ENCODE peak calls at places on chromosomes 2 and 18, in seven cellular contexts. Q is thyroid gland, E is body of pancreas, F is HCT116, O is sigmoid colon, B is A549, A is NB4. W is an unnamed sample.

GRCh38 chr2:166453995-166454595 is 40.0 kb downstream of the SCN7A start:
- DNase-seq in Q (no peak), E (no peak), F (no peak), O (no peak), B (no peak), A (no peak), W (no peak)

GRCh38 chr18:58756596-58757240 is 85.5 kb downstream of the MALT1 start:
- DNase-seq in Q (no peak), E (no peak), F (no peak), O (no peak), B (no peak), A (no peak), W (no peak)

GRCh38 chr2:221002101-221002500 is 570.0 kb downstream of the EPHA4 start:
- DNase-seq in Q (no peak), E (no peak), F (no peak), O (no peak), B (no peak), A (no peak), W (no peak)

GRCh38 chr2:180652794-180653193 is 327.6 kb upstream of the UBE2E3 start:
- DNase-seq in Q (no peak), E (no peak), F (no peak), O (no peak), B (no peak), A (peak), W (no peak)

GRCh38 chr2:160042054-160042453 is 20.4 kb downstream of the PLA2R1 start:
- DNase-seq in Q (no peak), E (no peak), F (no peak), O (no peak), B (no peak), A (no peak), W (no peak)

GRCh38 chr18:79644006-79644665 is 35.5 kb upstream of the CTDP1 start:
- DNase-seq in Q (peak), E (peak), F (peak), O (peak), B (peak), A (peak), W (peak)

GRCh38 chr2:220318037-220318436 is 690.6 kb downstream of the SLC4A3 start:
- DNase-seq in Q (no peak), E (no peak), F (no peak), O (no peak), B (no peak), A (no peak), W (no peak)

GRCh38 chr18:48862116-48862515 is 88.6 kb downstream of the SMAD7 start:
- DNase-seq in Q (no peak), E (no peak), F (no peak), O (no peak), B (no peak), A (no peak), W (no peak)

GRCh38 chr2:191983186-191983585 is 136.3 kb upstream of the CAVIN2 start:
- DNase-seq in Q (no peak), E (no peak), F (no peak), O (no peak), B (no peak), A (no peak), W (no peak)

GRCh38 chr2:109467701-109468100 is 146.1 kb downstream of the SEPTIN10 start:
- DNase-seq in Q (no peak), E (no peak), F (no peak), O (peak), B (no peak), A (no peak), W (no peak)

GRCh38 chr2:42238644-42239288 is 69.6 kb downstream of the EML4 start:
- DNase-seq in Q (peak), E (peak), F (peak), O (no peak), B (peak), A (peak), W (peak)

GRCh38 chr2:30865892-30866681 is 58.8 kb upstream of the CAPN13 start:
- DNase-seq in Q (no peak), E (no peak), F (no peak), O (no peak), B (no peak), A (peak), W (no peak)

GRCh38 chr2:115412501-115412900 is 970.1 kb downstream of the DPP10 start:
- DNase-seq in Q (no peak), E (no peak), F (no peak), O (no peak), B (no peak), A (no peak), W (no peak)

DNA sequence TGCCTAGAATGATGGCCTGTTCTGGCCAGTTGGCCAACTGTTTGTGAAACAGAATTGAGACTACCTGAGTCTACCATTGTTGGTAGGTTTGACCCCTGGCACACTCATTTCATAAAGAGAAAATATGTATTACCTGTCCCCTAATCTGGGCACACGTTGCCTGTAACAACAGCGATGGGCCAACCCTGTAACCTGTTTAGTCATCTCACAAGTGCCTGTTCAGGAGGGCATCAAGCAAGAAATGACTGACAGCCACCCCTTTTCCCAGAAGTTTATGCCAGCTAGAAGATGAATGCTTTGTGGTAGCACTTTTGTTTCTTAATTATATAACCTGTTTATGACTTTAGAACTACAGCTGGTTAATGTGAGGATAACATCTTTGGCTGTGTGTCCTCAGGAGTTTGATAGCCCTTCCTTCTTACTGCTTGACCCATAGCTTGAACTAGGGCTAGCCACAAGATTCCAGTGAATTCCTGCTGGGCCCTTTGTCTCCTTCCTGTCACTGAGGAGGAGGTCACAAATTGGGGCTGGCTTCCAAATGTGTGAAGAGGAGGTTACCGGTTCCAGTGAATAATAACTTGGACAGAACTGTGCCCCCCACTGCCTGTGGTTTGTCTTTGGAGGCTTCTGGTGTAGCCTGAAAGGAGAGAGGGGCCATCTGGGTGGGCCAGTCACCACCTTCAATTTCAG is 273.9 kb upstream of the EPAS1 start:
- DNase-seq in Q (no peak), E (no peak), F (no peak), O (no peak), B (no peak), A (no peak), W (no peak)
- TF ChIP-seq POLR2A in Q (no peak), E (no peak), F (no peak), O (no peak), B (no peak), A (no peak), W (no peak)

GRCh38 chr2:223049356-223049755 is 2.6 kb upstream of the KCNE4 start:
- DNase-seq in Q (no peak), E (no peak), F (no peak), O (no peak), B (no peak), A (no peak), W (no peak)

GRCh38 chr2:223048519-223048918 is 3.5 kb upstream of the KCNE4 start:
- DNase-seq in Q (no peak), E (no peak), F (no peak), O (no peak), B (no peak), A (no peak), W (no peak)

GRCh38 chr2:223044916-223045700 is 6.9 kb upstream of the KCNE4 start:
- DNase-seq in Q (no peak), E (no peak), F (no peak), O (no peak), B (no peak), A (no peak), W (no peak)

GRCh38 chr2:223046470-223047053 is 5.4 kb upstream of the KCNE4 start:
- DNase-seq in Q (no peak), E (no peak), F (no peak), O (no peak), B (no peak), A (peak), W (no peak)

GRCh38 chr2:223047260-223047761 is 4.7 kb upstream of the KCNE4 start:
- DNase-seq in Q (no peak), E (peak), F (no peak), O (peak), B (peak), A (no peak), W (no peak)
- TF ChIP-seq CTCF in Q (no peak), E (no peak), F (no peak), O (no peak), B (no peak), A (no peak), W (no peak)

GRCh38 chr2:165110394-165110793 is 93.5 kb downstream of the SCN3A start:
- DNase-seq in Q (no peak), E (no peak), F (no peak), O (no peak), B (no peak), A (no peak), W (no peak)

GRCh38 chr2:165109915-165110314 is 93.9 kb downstream of the SCN3A start:
- DNase-seq in Q (no peak), E (no peak), F (no peak), O (no peak), B (no peak), A (no peak), W (no peak)

DNA sequence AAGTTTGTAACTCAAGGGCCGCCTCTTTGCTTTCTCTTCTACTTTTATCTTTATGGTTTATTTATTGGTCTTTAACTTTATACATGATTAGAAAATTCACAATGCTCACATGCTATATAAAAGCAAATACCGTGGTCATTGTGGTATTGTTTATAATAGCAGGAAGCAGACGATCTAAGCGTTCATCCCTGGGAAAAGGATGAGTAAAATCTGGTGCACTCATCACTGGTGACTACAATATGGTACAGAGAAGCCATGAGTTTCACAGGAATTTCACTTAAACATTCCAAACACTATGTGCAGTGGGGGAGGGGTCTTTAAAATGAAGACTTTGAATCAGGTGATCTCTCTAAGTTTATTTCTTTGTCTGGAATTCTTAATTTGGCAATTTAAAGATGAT is 97.9 kb downstream of the SCN3A start:
- DNase-seq in Q (no peak), E (no peak), F (no peak), O (no peak), B (no peak), A (no peak), W (no peak)
- TF ChIP-seq POLR2A in Q (no peak), E (no peak), F (no peak), O (no peak), B (no peak), A (no peak), W (no peak)

DNA sequence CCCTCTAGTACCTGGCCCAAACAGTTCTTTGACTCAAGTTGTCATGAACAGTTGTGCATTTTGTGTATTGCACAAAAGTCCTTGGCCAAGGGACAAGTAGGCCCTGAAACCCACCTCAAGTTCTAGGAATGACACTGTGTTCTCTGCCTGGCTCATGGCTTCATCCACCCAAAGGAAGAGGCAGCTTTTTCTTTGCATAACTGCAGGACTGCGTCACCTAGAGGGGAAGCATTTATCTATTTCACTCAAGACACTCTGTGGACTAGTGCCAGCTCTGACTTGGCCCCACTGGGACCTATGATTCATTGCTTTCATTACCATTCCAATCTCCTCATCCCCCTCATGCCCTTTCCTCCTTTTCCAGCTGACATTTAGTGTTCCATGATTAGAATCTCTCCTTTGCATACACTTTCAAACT is 119.3 kb upstream of the SIX2 start:
- DNase-seq in Q (no peak), E (peak), F (no peak), O (no peak), B (peak), A (peak), W (no peak)
- TF ChIP-seq CTCF in Q (no peak), E (no peak), F (no peak), O (no peak), B (peak), A (no peak), W (no peak)

GRCh38 chr2:64652231-64653173 is 1.2 kb downstream of the SERTAD2 start:
- DNase-seq in Q (peak), E (peak), F (no peak), O (peak), B (peak), A (peak), W (no peak)
- TF ChIP-seq POLR2A in Q (peak), E (no peak), F (no peak), O (no peak), B (no peak), A (no peak), W (no peak)